ENCODE peak calls at places on chromosomes 2 and 18, in ten cellular contexts. D is cardiac muscle cell, V is GM23338, E is uterus, O is body of pancreas, T is spleen, L is endodermal cell, Y is breast epithelium, P is psoas muscle, Z is right lobe of liver. C is an unnamed sample. For H3K36me3, the result is how much of the 10 kb centered on the place peaks cover.

GRCh38 chr2:150388289-150388625 is 99.2 kb downstream of the RND3 start:
- DNase-seq in T (no peak), P (no peak), D (no peak), Z (no peak), O (no peak), L (no peak), Y (no peak), E (no peak), V (no peak), C (no peak)

GRCh38 chr2:19664651-19665050 is 237.1 kb downstream of the TTC32 start:
- DNase-seq in O (no peak), Z (no peak), T (no peak), P (no peak), Y (peak), D (no peak), L (peak), E (no peak), V (no peak), C (no peak)

GRCh38 chr2:35114765-35115164 is 1240.8 kb upstream of the CRIM1 start:
- DNase-seq in V (peak), O (no peak), P (no peak), Y (no peak), D (peak), T (no peak), E (no peak), Z (no peak), L (peak), C (no peak)

GRCh38 chr2:213317929-213318328 is 33.7 kb downstream of the SPAG16 start:
- DNase-seq in Z (no peak), O (no peak), L (no peak), V (no peak), D (no peak), P (no peak), T (no peak), Y (no peak), E (no peak), C (no peak)

GRCh38 chr2:68715353-68716041 is 19.1 kb upstream of the ARHGAP25 start:
- DNase-seq in V (peak), P (peak), O (peak), Y (peak), L (peak), E (peak), T (peak), D (peak), Z (peak), C (peak)

GRCh38 chr2:183579686-183580085 is 455.4 kb downstream of the NUP35 start:
- DNase-seq in V (peak), E (no peak), T (no peak), L (peak), D (peak), P (no peak), O (no peak), Y (no peak), Z (no peak), C (no peak)

GRCh38 chr18:59008302-59008974 is 131.2 kb upstream of the SEC11C start:
- DNase-seq in O (no peak), Y (peak), V (peak), P (no peak), E (no peak), D (no peak), Z (no peak), T (no peak), L (peak), C (no peak)

GRCh38 chr2:208213508-208214120 is 23.8 kb upstream of the C2orf80 start:
- DNase-seq in Y (no peak), V (no peak), D (no peak), E (no peak), Z (no peak), O (peak), T (no peak), L (no peak), P (no peak), C (no peak)

GRCh38 chr2:23536326-23536725 is 151.3 kb downstream of the KLHL29 start:
- DNase-seq in D (no peak), P (no peak), O (no peak), V (no peak), T (no peak), E (no peak), Z (no peak), L (no peak), Y (no peak), C (no peak)

GRCh38 chr2:44928660-44929471 is 12.6 kb upstream of the SIX3 start:
- DNase-seq in O (no peak), D (no peak), P (no peak), Y (no peak), T (no peak), E (no peak), Z (no peak), V (peak), L (peak), C (no peak)

GRCh38 chr2:174711206-174711605 is 53.1 kb downstream of the CHRNA1 start:
- DNase-seq in Y (no peak), O (no peak), L (no peak), P (no peak), E (no peak), V (no peak), T (no peak), Z (no peak), D (no peak), C (no peak)

GRCh38 chr2:95721726-95722125 is 129.9 kb downstream of the TRIM43 start:
- DNase-seq in P (no peak), O (no peak), L (no peak), T (no peak), E (no peak), V (no peak), Y (no peak), Z (no peak), D (no peak), C (no peak)

GRCh38 chr2:6916224-6916623 is 988 bp upstream of the RNF144A start:
- DNase-seq in Z (no peak), P (no peak), V (no peak), L (no peak), T (no peak), O (no peak), E (no peak), Y (no peak), D (no peak), C (no peak)

GRCh38 chr2:184597996-184598312 is 375 bp upstream of the ZNF804A start:
- DNase-seq in L (no peak), D (no peak), V (peak), Y (no peak), O (no peak), E (no peak), Z (no peak), T (no peak), P (no peak), C (no peak)

GRCh38 chr2:128867936-128868636 is 549.4 kb upstream of the HS6ST1 start:
- DNase-seq in E (no peak), P (no peak), V (no peak), T (no peak), D (no peak), Y (no peak), L (no peak), Z (no peak), O (no peak), C (no peak)

GRCh38 chr2:96907405-96908041 is 37.6 kb upstream of the SEMA4C start:
- DNase-seq in Z (no peak), Y (peak), P (peak), O (peak), D (peak), E (peak), L (peak), T (no peak), V (peak), C (no peak)

GRCh38 chr2:1995086-1995485 is 250.8 kb upstream of the PXDN start:
- DNase-seq in Y (no peak), L (peak), V (no peak), E (no peak), O (no peak), P (no peak), Z (no peak), T (no peak), D (no peak), C (no peak)

GRCh38 chr2:240374085-240374907 is 61.2 kb upstream of the GPC1 start:
- DNase-seq in E (peak), L (peak), V (no peak), T (no peak), D (peak), O (peak), Z (no peak), Y (no peak), P (peak), C (peak)

GRCh38 chr2:45652090-45653050 is 895 bp downstream of the PRKCE start:
- DNase-seq in L (peak), Z (peak), D (peak), T (peak), Y (peak), P (peak), V (peak), E (peak), O (peak), C (peak)

GRCh38 chr2:45331034-45331786 is 279.9 kb downstream of the SRBD1 start:
- DNase-seq in E (no peak), Y (no peak), D (no peak), L (peak), V (no peak), P (no peak), Z (peak), T (no peak), O (peak), C (no peak)

GRCh38 chr18:14942275-14942674 is 194.3 kb downstream of the ANKRD30B start:
- DNase-seq in O (no peak), D (no peak), Y (no peak), P (no peak), L (no peak), V (no peak), E (no peak), T (no peak), Z (no peak), C (no peak)

GRCh38 chr18:46470714-46471113 is 186.3 kb downstream of the LOXHD1 start:
- DNase-seq in V (no peak), E (no peak), L (no peak), D (no peak), T (no peak), P (no peak), Z (no peak), O (no peak), Y (no peak), C (no peak)
- H3K27ac ChIP-seq in V (no peak), E (no peak), L (no peak), D (no peak), T (no peak), P (no peak), Z (no peak), O (no peak), Y (peak), C (no peak)

GRCh38 chr2:101256316-101256715 is 3.6 kb downstream of the CNOT11 start:
- DNase-seq in O (no peak), E (no peak), T (no peak), L (no peak), V (no peak), D (no peak), Z (no peak), P (no peak), Y (no peak), C (no peak)

GRCh38 chr2:101255501-101255900 is 2.8 kb downstream of the CNOT11 start:
- DNase-seq in T (no peak), V (no peak), D (no peak), Y (no peak), O (no peak), P (no peak), L (no peak), E (no peak), Z (no peak), C (no peak)

GRCh38 chr2:101262142-101262541 is 9.5 kb downstream of the CNOT11 start:
- DNase-seq in V (no peak), T (no peak), Y (no peak), E (no peak), P (no peak), O (no peak), D (no peak), Z (no peak), L (no peak), C (no peak)

GRCh38 chr2:101263377-101263800 is 10.7 kb downstream of the CNOT11 start:
- DNase-seq in Z (no peak), D (no peak), T (no peak), P (no peak), Y (no peak), V (no peak), E (no peak), O (no peak), L (no peak), C (no peak)

DNA sequence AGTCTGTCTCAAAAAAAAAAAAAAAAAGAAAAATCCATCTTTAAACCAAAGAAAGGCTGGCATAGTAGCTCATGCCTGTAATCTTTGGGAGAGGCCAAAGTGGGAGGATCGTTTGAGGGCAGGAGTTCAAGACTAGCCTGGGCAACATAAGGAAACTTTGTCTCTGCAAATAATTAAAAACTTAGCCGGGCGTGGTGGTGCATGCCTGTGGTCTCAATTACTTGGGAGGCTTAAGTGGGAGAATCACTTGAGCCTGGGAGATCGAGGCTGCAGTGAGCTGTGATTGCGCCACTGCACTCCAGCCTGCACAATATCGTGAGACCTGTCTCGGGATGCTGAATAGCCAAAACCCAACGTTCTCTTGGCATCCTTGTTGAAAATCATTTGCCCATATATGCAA is 6.1 kb downstream of the CNOT11 start:
- DNase-seq in O (no peak), Z (no peak), V (no peak), L (no peak), T (no peak), E (no peak), P (no peak), D (no peak), Y (no peak), C (no peak)
- H3K36me3 ChIP-seq in O (under half), Z (under half), V (under half), L (under half), T (under half), E (under half), P (under half), D (under half), Y (under half), C (under half)

GRCh38 chr2:207142461-207142860 is 23.3 kb downstream of the KLF7 start:
- DNase-seq in L (no peak), T (no peak), V (no peak), E (no peak), Y (no peak), P (no peak), O (peak), Z (no peak), D (peak), C (no peak)
- TF ChIP-seq CTCF in L (peak), T (peak), V (peak), E (no peak), Y (peak), P (peak), O (peak), Z (no peak), D (no peak), C (peak)

DNA sequence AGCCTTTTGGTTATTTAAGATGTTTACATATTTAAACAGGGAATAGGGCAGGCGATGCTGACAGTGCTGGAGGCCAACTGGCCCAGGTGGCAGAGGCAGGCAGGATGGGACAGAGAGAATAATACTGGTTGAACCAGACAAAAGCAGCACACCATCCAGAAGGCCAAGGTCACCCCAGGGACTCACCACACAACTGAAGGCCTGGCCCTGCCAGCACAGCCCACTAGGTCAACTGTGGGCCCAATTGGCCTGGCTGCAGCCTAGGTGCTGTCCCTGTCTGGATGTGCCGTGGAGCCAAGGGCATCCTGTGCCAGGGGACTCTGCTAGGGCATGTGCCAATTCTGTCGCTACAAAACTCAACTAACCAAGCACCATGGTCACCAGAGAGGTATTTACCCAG is 69.2 kb downstream of the RNF152 start:
- DNase-seq in L (no peak), Y (no peak), Z (peak), E (no peak), P (no peak), V (no peak), O (no peak), T (no peak), D (no peak), C (no peak)
- H3K27ac ChIP-seq in L (no peak), Y (peak), Z (peak), E (no peak), P (no peak), V (no peak), O (no peak), T (no peak), D (no peak), C (no peak)

GRCh38 chr2:54609647-54610046 is 113.8 kb upstream of the EML6 start:
- DNase-seq in L (no peak), T (no peak), P (no peak), D (no peak), Y (no peak), E (no peak), O (no peak), V (no peak), Z (no peak), C (no peak)

GRCh38 chr2:54613361-54613760 is 110.1 kb upstream of the EML6 start:
- DNase-seq in E (no peak), L (no peak), P (no peak), D (no peak), O (peak), Y (no peak), V (no peak), T (no peak), Z (no peak), C (no peak)

GRCh38 chr2:54610700-54611099 is 112.8 kb upstream of the EML6 start:
- DNase-seq in V (no peak), D (peak), Y (no peak), E (no peak), Z (no peak), P (no peak), L (no peak), T (no peak), O (no peak), C (no peak)

GRCh38 chr2:54613794-54614257 is 109.6 kb upstream of the EML6 start:
- DNase-seq in L (no peak), Y (no peak), Z (no peak), P (no peak), D (no peak), V (no peak), E (no peak), T (no peak), O (peak), C (peak)

GRCh38 chr2:54611830-54612545 is 111.5 kb upstream of the EML6 start:
- DNase-seq in Z (no peak), D (no peak), O (no peak), T (no peak), V (no peak), E (no peak), L (no peak), P (no peak), Y (no peak), C (no peak)
- H3K36me3 ChIP-seq in Z (under half), D (under half), O (under half), T (under half), V (under half), E (under half), L (half or more), P (under half), Y (under half), C (under half)

GRCh38 chr18:22427797-22428549 is 10.3 kb upstream of the CTAGE1 start:
- DNase-seq in T (no peak), Z (no peak), O (peak), Y (no peak), D (no peak), L (no peak), E (no peak), V (no peak), P (no peak), C (no peak)
- TF ChIP-seq CTCF in T (no peak), Z (no peak), O (no peak), Y (no peak), D (no peak), L (no peak), E (no peak), V (peak), P (no peak), C (no peak)